ENCODE peak calls at places on chromosomes 2 and 18, in five cellular contexts. R is CD8-positive, alpha-beta T cell; J is stomach; C is fibroblast of lung; Y is ascending aorta. H is an unnamed sample.
A peak's percentile ranks its signal among the peaks of the same experiment; 100 is the strongest.

GRCh38 chr2:15841776-15842554 is 98.4 kb upstream of the MYCN start:
- DNase-seq in R (no peak), Y (no peak), C (no peak), J (no peak), H (no peak)

GRCh38 chr2:210534879-210535278 is 21.5 kb upstream of the CPS1 start:
- DNase-seq in R (no peak), C (no peak), J (no peak), Y (no peak), H (no peak)

GRCh38 chr2:164714471-164714870 is 93.2 kb upstream of the GRB14 start:
- DNase-seq in Y (no peak), C (no peak), J (no peak), R (no peak), H (no peak)

GRCh38 chr2:235268535-235268934 is 225.3 kb upstream of the AGAP1 start:
- DNase-seq in C (peak; percentile 54), J (no peak), R (no peak), Y (no peak), H (no peak)

GRCh38 chr18:63040788-63041410 is 278.7 kb downstream of the BCL2 start:
- DNase-seq in Y (no peak), R (no peak), J (no peak), C (no peak), H (no peak)

GRCh38 chr2:19313553-19313952 is 44.9 kb downstream of the OSR1 start:
- DNase-seq in C (no peak), J (no peak), R (no peak), Y (no peak), H (no peak)

GRCh38 chr2:3739313-3739712 is 35.9 kb downstream of the DCDC2C start:
- DNase-seq in C (no peak), R (no peak), J (no peak), Y (no peak), H (no peak)

GRCh38 chr18:44727291-44727690 is 46.6 kb downstream of the SETBP1 start:
- DNase-seq in Y (no peak), R (no peak), C (no peak), J (no peak), H (no peak)

GRCh38 chr2:101223814-101224231 is 28.9 kb upstream of the CNOT11 start:
- DNase-seq in R (peak; percentile 25), C (no peak), Y (no peak), J (no peak), H (no peak)

GRCh38 chr2:18750662-18751554 is 161.5 kb upstream of the NT5C1B start:
- DNase-seq in R (no peak), J (no peak), Y (no peak), C (no peak), H (no peak)

GRCh38 chr2:129480790-129481189 is 498.7 kb upstream of the RAB6C start:
- DNase-seq in R (no peak), C (no peak), Y (no peak), J (no peak), H (no peak)

GRCh38 chr2:211439011-211439410 is 882.6 kb downstream of the CPS1 start:
- DNase-seq in C (no peak), Y (no peak), J (no peak), R (no peak), H (no peak)

GRCh38 chr2:147663964-147664363 is 180.9 kb upstream of the ACVR2A start:
- DNase-seq in Y (no peak), R (no peak), J (no peak), C (no peak), H (no peak)

GRCh38 chr2:181780159-181781081 is 100.1 kb upstream of the NEUROD1 start:
- DNase-seq in R (no peak), J (no peak), Y (no peak), C (peak; percentile 48), H (peak; percentile 62)

GRCh38 chr18:72652990-72653593 is 109.0 kb upstream of the CBLN2 start:
- DNase-seq in J (no peak), Y (no peak), R (no peak), C (no peak), H (peak; percentile 56)

GRCh38 chr2:207188601-207189000 is 22.9 kb upstream of the KLF7 start:
- DNase-seq in J (no peak), C (peak; percentile 61), Y (no peak), R (no peak), H (no peak)

GRCh38 chr2:233953106-233953801 is 36.1 kb downstream of the TRPM8 start:
- DNase-seq in Y (no peak), J (no peak), C (no peak), R (no peak), H (no peak)

GRCh38 chr18:13502585-13502984 is 223.8 kb downstream of the FAM210A start:
- DNase-seq in C (no peak), R (no peak), Y (peak; percentile 74), J (no peak), H (no peak)

GRCh38 chr2:109258376-109258775 is 129.4 kb downstream of the SH3RF3 start:
- DNase-seq in R (no peak), Y (peak; percentile 61), C (no peak), J (no peak), H (no peak)

DNA sequence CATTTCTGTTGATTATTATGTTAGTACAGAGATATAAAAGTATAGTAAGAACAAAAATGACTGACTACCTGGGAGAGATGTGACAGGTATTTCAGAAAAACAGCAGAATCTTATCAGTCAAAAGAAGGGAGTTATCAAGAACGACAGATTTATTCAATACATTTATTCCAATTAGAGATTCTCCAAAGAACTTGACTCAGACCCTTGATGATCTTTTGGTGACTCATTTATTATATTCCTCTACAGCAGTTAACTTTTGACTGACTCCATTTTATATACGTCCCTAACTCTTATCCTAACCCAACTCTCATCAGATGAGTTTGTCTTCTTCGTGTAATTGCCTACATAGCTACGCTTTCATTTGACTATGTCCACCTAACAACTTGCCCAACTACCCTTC is 91.1 kb downstream of the C2orf74 start:
- DNase-seq in R (no peak), J (no peak), C (no peak), Y (no peak), H (no peak)
- H3K27me3 ChIP-seq in R (no peaks in the 10 kb centered on the region), J (no peaks in the 10 kb centered on the region), C (no peaks in the 10 kb centered on the region), Y (no peaks in the 10 kb centered on the region), H (no peaks in the 10 kb centered on the region)

DNA sequence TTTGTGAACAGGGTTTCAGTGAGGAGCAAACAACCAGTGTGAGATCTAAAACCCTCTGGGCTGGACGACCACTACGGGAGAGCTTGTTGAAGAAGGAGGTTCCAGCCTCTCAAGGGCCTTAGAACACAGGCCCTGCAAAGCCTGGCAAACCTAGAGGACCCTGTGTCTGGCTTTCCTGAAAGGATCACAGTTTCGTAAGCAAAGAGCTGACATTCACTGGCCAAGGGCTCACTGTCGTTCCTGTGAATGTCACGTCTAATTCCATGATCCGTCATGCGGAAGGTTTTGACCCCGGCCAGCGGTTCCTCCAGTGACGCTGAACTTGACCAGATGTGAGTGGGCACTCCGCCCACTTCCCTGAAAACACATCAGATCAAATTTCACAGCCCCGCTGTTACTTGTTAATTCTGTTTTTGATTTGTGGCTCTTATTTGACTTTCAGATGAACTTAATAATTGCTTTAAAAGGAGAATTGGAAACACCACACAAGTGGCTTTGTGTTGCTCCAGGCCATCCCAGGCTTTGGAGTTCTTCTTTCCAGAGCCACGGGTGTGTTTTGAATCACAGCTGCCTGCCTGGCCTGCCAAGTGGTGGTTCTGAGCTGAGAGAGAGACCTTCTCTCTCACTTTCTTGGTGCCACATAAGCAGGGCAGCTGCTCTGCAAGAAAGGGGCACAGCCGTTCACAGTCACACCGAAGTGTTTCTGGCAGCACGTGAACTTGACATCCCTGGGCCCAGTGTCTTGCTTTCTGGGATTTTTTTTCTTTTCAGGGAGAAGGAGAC is 308.4 kb downstream of the NDUFA10 start:
- DNase-seq in Y (peak; percentile 63), J (no peak), R (no peak), C (peak; percentile 53), H (no peak)
- H3K9me3 ChIP-seq in Y (no peaks in the 10 kb centered on the region), J (peaks cover 17% of the 10 kb centered on the region), R (no peaks in the 10 kb centered on the region), C (no peaks in the 10 kb centered on the region), H (no peaks in the 10 kb centered on the region)

DNA sequence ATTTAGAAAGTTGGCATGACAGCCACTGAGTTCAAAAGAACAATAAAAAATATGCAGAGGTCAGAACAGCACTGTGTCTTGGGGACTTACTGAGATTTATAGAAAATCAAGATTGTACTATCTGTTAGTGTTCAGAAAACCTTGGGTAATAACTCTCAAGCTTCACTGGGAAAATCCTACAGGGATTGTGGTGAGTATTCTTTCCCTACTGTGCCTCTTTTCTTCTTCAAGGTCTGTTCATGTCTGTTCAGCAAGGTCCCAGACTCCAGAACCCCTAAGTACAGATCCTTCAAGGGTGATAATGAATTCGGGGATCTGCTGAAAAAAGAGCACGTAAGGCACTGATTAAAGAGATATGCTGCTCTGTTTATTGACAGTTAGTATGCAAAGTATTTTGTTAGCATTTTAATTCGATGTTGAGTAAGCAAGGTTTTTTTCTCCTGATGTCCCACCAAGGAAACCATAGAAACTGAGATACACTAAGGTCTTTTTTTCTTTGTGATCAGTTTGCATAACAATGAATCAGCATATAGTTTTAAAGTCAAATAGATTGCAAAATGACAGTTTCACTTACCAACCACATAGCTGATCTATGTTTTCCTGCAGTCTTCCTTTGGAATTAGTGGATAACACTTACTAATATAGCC is 249.8 kb downstream of the DSEL start:
- DNase-seq in C (peak; percentile 55), Y (no peak), J (no peak), R (no peak), H (no peak)
- H3K4me1 ChIP-seq in C (peaks cover 11% of the 10 kb centered on the region), Y (peaks cover 20% of the 10 kb centered on the region), J (peaks cover 20% of the 10 kb centered on the region), R (peaks cover 29% of the 10 kb centered on the region), H (peaks cover 12% of the 10 kb centered on the region)

DNA sequence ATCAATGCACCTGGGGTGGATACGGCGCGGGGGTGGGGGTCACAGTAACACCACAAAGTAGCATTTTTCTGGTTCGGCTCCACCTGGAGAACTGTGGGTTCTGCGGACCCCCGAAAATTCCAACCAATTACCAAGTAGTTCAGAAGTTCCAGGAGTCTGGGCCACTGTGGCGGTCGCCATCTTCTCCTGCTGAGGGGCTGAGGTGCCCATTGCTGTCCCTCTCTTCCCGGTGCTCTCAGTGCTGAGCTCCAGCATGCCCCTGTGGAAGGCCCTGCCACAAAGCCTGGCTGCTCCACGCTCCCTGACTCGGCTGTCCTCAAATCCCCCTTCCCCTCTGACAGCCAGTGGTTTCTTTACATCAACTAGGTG is 79.3 kb downstream of the GFPT1 start:
- DNase-seq in Y (no peak), R (no peak), C (no peak), J (no peak), H (no peak)
- H3K27me3 ChIP-seq in Y (no peaks in the 10 kb centered on the region), R (peaks cover 4% of the 10 kb centered on the region), C (no peaks in the 10 kb centered on the region), J (peaks cover 6% of the 10 kb centered on the region), H (no peaks in the 10 kb centered on the region)